ENCODE peak calls at places on chromosomes 7 and 10, in four cellular contexts. One of them, this sample, is unnamed.

GRCh38 chr7:83579740-83580139 is 69.2 kb downstream of the SEMA3E start:
- DNase-seq in bronchial epithelial cell: peak; percentile 58
- DNase-seq in stimulated activated CD4-positive, alpha-beta T cell treated with anti-CD3 and anti-CD28 coated beads, TNF-alpha, amount 100 ng/mL, for 1 hour: no peak
- DNase-seq in HEK293T: no peak
- DNase-seq in this sample: no peak

GRCh38 chr7:33862946-33863814 is 42.2 kb upstream of the BMPER start:
- DNase-seq in bronchial epithelial cell: no peak
- DNase-seq in HEK293T: no peak
- DNase-seq in stimulated activated CD4-positive, alpha-beta T cell treated with anti-CD3 and anti-CD28 coated beads, TNF-alpha, amount 100 ng/mL, for 1 hour: no peak
- DNase-seq in this sample: no peak

GRCh38 chr7:44087914-44088838 is 5.8 kb upstream of the POLM start:
- DNase-seq in HEK293T: no peak
- DNase-seq in stimulated activated CD4-positive, alpha-beta T cell treated with anti-CD3 and anti-CD28 coated beads, TNF-alpha, amount 100 ng/mL, for 1 hour: no peak
- DNase-seq in bronchial epithelial cell: no peak
- DNase-seq in this sample: no peak

GRCh38 chr7:44142028-44142427 is 896 bp upstream of the MYL7 start:
- DNase-seq in bronchial epithelial cell: no peak
- DNase-seq in stimulated activated CD4-positive, alpha-beta T cell treated with anti-CD3 and anti-CD28 coated beads, TNF-alpha, amount 100 ng/mL, for 1 hour: no peak
- DNase-seq in HEK293T: no peak
- DNase-seq in this sample: no peak

GRCh38 chr7:36749282-36749960 is 25.1 kb upstream of the AOAH start:
- DNase-seq in stimulated activated CD4-positive, alpha-beta T cell treated with anti-CD3 and anti-CD28 coated beads, TNF-alpha, amount 100 ng/mL, for 1 hour: no peak
- DNase-seq in bronchial epithelial cell: peak; percentile 27
- DNase-seq in HEK293T: no peak
- DNase-seq in this sample: no peak

GRCh38 chr10:132401396-132402168 is 4.6 kb downstream of the PWWP2B start:
- DNase-seq in bronchial epithelial cell: no peak
- DNase-seq in stimulated activated CD4-positive, alpha-beta T cell treated with anti-CD3 and anti-CD28 coated beads, TNF-alpha, amount 100 ng/mL, for 1 hour: no peak
- DNase-seq in HEK293T: no peak
- DNase-seq in this sample: no peak

GRCh38 chr10:132291826-132292225 is 15.9 kb downstream of the STK32C start:
- DNase-seq in bronchial epithelial cell: no peak
- DNase-seq in HEK293T: no peak
- DNase-seq in stimulated activated CD4-positive, alpha-beta T cell treated with anti-CD3 and anti-CD28 coated beads, TNF-alpha, amount 100 ng/mL, for 1 hour: no peak
- DNase-seq in this sample: no peak

GRCh38 chr7:130912910-130913720 is 179.1 kb upstream of the KLF14 start:
- DNase-seq in stimulated activated CD4-positive, alpha-beta T cell treated with anti-CD3 and anti-CD28 coated beads, TNF-alpha, amount 100 ng/mL, for 1 hour: peak; percentile 63
- DNase-seq in HEK293T: no peak
- DNase-seq in bronchial epithelial cell: peak; percentile 98
- DNase-seq in this sample: peak; percentile 77

GRCh38 chr7:149884016-149884415 is 10.2 kb downstream of the ATP6V0E2 start:
- DNase-seq in HEK293T: no peak
- DNase-seq in bronchial epithelial cell: no peak
- DNase-seq in stimulated activated CD4-positive, alpha-beta T cell treated with anti-CD3 and anti-CD28 coated beads, TNF-alpha, amount 100 ng/mL, for 1 hour: no peak
- DNase-seq in this sample: no peak

GRCh38 chr7:129266181-129266580 is 41.4 kb downstream of the AHCYL2 start:
- DNase-seq in bronchial epithelial cell: peak; percentile 68
- DNase-seq in stimulated activated CD4-positive, alpha-beta T cell treated with anti-CD3 and anti-CD28 coated beads, TNF-alpha, amount 100 ng/mL, for 1 hour: no peak
- DNase-seq in HEK293T: no peak
- DNase-seq in this sample: no peak

GRCh38 chr7:78953726-78954363 is 499.6 kb downstream of the MAGI2 start:
- DNase-seq in HEK293T: no peak
- DNase-seq in bronchial epithelial cell: no peak
- DNase-seq in stimulated activated CD4-positive, alpha-beta T cell treated with anti-CD3 and anti-CD28 coated beads, TNF-alpha, amount 100 ng/mL, for 1 hour: no peak
- DNase-seq in this sample: no peak

GRCh38 chr10:102675151-102675886 is 31.0 kb downstream of the TRIM8 start:
- DNase-seq in stimulated activated CD4-positive, alpha-beta T cell treated with anti-CD3 and anti-CD28 coated beads, TNF-alpha, amount 100 ng/mL, for 1 hour: no peak
- DNase-seq in bronchial epithelial cell: peak; percentile 54
- DNase-seq in HEK293T: no peak
- DNase-seq in this sample: no peak

GRCh38 chr10:18793951-18794350 is 134.7 kb downstream of the ARL5B start:
- DNase-seq in bronchial epithelial cell: peak; percentile 30
- DNase-seq in HEK293T: peak; percentile 14
- DNase-seq in stimulated activated CD4-positive, alpha-beta T cell treated with anti-CD3 and anti-CD28 coated beads, TNF-alpha, amount 100 ng/mL, for 1 hour: no peak
- DNase-seq in this sample: no peak

GRCh38 chr10:102665904-102666509 is 21.7 kb downstream of the TRIM8 start:
- DNase-seq in HEK293T: no peak
- DNase-seq in bronchial epithelial cell: peak; percentile 39
- DNase-seq in stimulated activated CD4-positive, alpha-beta T cell treated with anti-CD3 and anti-CD28 coated beads, TNF-alpha, amount 100 ng/mL, for 1 hour: no peak
- DNase-seq in this sample: no peak

GRCh38 chr7:155860840-155861479 is 48.7 kb upstream of the SHH start:
- DNase-seq in bronchial epithelial cell: peak; percentile 78
- DNase-seq in HEK293T: no peak
- DNase-seq in stimulated activated CD4-positive, alpha-beta T cell treated with anti-CD3 and anti-CD28 coated beads, TNF-alpha, amount 100 ng/mL, for 1 hour: no peak
- DNase-seq in this sample: no peak

GRCh38 chr7:151946932-151947331 is 9.3 kb upstream of the GALNTL5 start:
- DNase-seq in stimulated activated CD4-positive, alpha-beta T cell treated with anti-CD3 and anti-CD28 coated beads, TNF-alpha, amount 100 ng/mL, for 1 hour: no peak
- DNase-seq in HEK293T: no peak
- DNase-seq in bronchial epithelial cell: no peak
- DNase-seq in this sample: no peak

GRCh38 chr7:36366005-36366583 is 23.6 kb upstream of the ANLN start:
- DNase-seq in HEK293T: no peak
- DNase-seq in stimulated activated CD4-positive, alpha-beta T cell treated with anti-CD3 and anti-CD28 coated beads, TNF-alpha, amount 100 ng/mL, for 1 hour: no peak
- DNase-seq in bronchial epithelial cell: no peak
- DNase-seq in this sample: no peak

This sample was measured in stimulated activated CD8-positive, alpha-beta memory T cell treated with anti-CD3 and anti-CD28 coated beads, Interleukin-4, amount 100 ng/mL, for 4 hours.